ENCODE peak calls at places on chromosomes 2 and 18, in nine cellular contexts. B, J, R, L, T, F, I, Q and W are unnamed samples.
A peak's percentile ranks its signal among the peaks of the same experiment; 100 is the strongest.

GRCh38 chr2:239264838-239265651 is 135.8 kb downstream of the HDAC4 start:
- DNase-seq in T (no peak), B (peak; percentile 79), R (no peak), L (no peak), J (peak; percentile 61), Q (no peak), I (peak; percentile 83), F (no peak), W (no peak)

GRCh38 chr18:9756566-9757470 is 48.7 kb downstream of the RAB31 start:
- DNase-seq in I (no peak), T (no peak), F (no peak), R (no peak), L (no peak), J (no peak), B (no peak), Q (no peak), W (no peak)

GRCh38 chr2:6352247-6352646 is 513.5 kb downstream of the CMPK2 start:
- DNase-seq in Q (no peak), J (no peak), F (no peak), R (no peak), B (peak; percentile 34), L (no peak), T (no peak), I (no peak), W (peak; percentile 10)

GRCh38 chr2:62197609-62198236 is 1.8 kb downstream of the B3GNT2 start:
- DNase-seq in F (no peak), Q (no peak), T (no peak), B (no peak), J (no peak), I (peak; percentile 47), L (no peak), R (no peak), W (peak; percentile 42)

GRCh38 chr2:197279997-197280756 is 30.4 kb downstream of the ANKRD44 start:
- DNase-seq in I (no peak), R (peak; percentile 75), L (no peak), F (no peak), Q (no peak), T (no peak), B (no peak), J (no peak), W (no peak)

GRCh38 chr2:224278531-224278930 is 123.4 kb downstream of the FAM124B start:
- DNase-seq in I (no peak), T (no peak), J (no peak), L (no peak), Q (no peak), B (no peak), R (no peak), F (no peak), W (no peak)

GRCh38 chr2:73283545-73284295 is 558 bp downstream of the FBXO41 start:
- DNase-seq in J (no peak), R (no peak), T (no peak), I (peak; percentile 47), Q (no peak), L (no peak), F (no peak), B (no peak), W (peak; percentile 15)

GRCh38 chr2:174180165-174180724 is 68.1 kb downstream of the OLA1 start:
- DNase-seq in R (no peak), B (no peak), I (no peak), L (no peak), J (no peak), T (no peak), F (no peak), Q (no peak), W (no peak)

GRCh38 chr2:233342301-233342700 is 12.0 kb upstream of the DGKD start:
- DNase-seq in B (no peak), L (no peak), R (no peak), I (no peak), T (no peak), Q (no peak), F (no peak), J (no peak), W (no peak)

GRCh38 chr18:55763805-55764204 is 175.8 kb upstream of the TCF4 start:
- DNase-seq in R (no peak), I (no peak), B (no peak), T (no peak), J (no peak), Q (no peak), L (no peak), F (no peak), W (no peak)

GRCh38 chr18:78739843-78740677 is 239.6 kb upstream of the SALL3 start:
- DNase-seq in F (no peak), R (no peak), L (no peak), B (no peak), J (no peak), Q (no peak), I (no peak), T (no peak), W (no peak)

GRCh38 chr2:38164881-38165280 is 88.9 kb upstream of the CYP1B1 start:
- DNase-seq in T (no peak), J (no peak), R (no peak), I (no peak), L (no peak), Q (no peak), F (no peak), B (no peak), W (no peak)

GRCh38 chr2:232286011-232286868 is 92.3 kb upstream of the ALPP start:
- DNase-seq in L (no peak), F (no peak), J (no peak), Q (no peak), R (no peak), B (no peak), T (no peak), I (no peak), W (no peak)

GRCh38 chr2:82478641-82479040 is 1980.4 kb downstream of the SUCLG1 start:
- DNase-seq in F (no peak), I (no peak), J (no peak), T (no peak), B (no peak), R (no peak), Q (no peak), L (no peak), W (no peak)

GRCh38 chr2:160168878-160169277 is 31.2 kb downstream of the ITGB6 start:
- DNase-seq in Q (no peak), B (no peak), T (no peak), R (no peak), F (no peak), I (no peak), J (no peak), L (no peak), W (no peak)

GRCh38 chr2:181341855-181342594 is 115.2 kb upstream of the ITGA4 start:
- DNase-seq in J (no peak), T (no peak), R (no peak), F (no peak), I (no peak), B (no peak), L (no peak), Q (no peak), W (no peak)

GRCh38 chr2:137910641-137911040 is 53.6 kb upstream of the HNMT start:
- DNase-seq in I (no peak), T (no peak), B (no peak), J (no peak), F (peak; percentile 26), R (no peak), Q (no peak), L (no peak), W (no peak)

GRCh38 chr2:157325786-157326185 is at the start of gene ERMN:
- DNase-seq in R (no peak), I (no peak), L (no peak), F (no peak), J (no peak), Q (no peak), B (no peak), T (no peak), W (no peak)

GRCh38 chr18:54531402-54532065 is 59.5 kb upstream of the DYNAP start:
- DNase-seq in B (no peak), T (no peak), J (no peak), R (no peak), F (no peak), Q (no peak), L (no peak), I (no peak), W (no peak)

GRCh38 chr18:27227721-27228120 is 42.6 kb upstream of the CHST9 start:
- DNase-seq in J (no peak), T (no peak), R (no peak), I (no peak), F (no peak), B (no peak), Q (no peak), L (no peak), W (no peak)

GRCh38 chr2:239939736-239940483 is 85.2 kb downstream of the NDUFA10 start:
- DNase-seq in I (no peak), F (no peak), L (no peak), R (no peak), B (no peak), Q (no peak), J (no peak), T (no peak), W (no peak)

GRCh38 chr2:240631561-240632290 is 6.4 kb downstream of the GPR35 start:
- DNase-seq in T (no peak), L (peak; percentile 13), F (no peak), B (no peak), R (no peak), J (no peak), I (no peak), Q (no peak), W (no peak)

GRCh38 chr2:181268174-181268867 is 188.9 kb upstream of the ITGA4 start:
- DNase-seq in I (no peak), Q (no peak), F (no peak), R (no peak), L (no peak), B (no peak), J (no peak), T (no peak), W (no peak)